ENCODE peak calls at places on chromosomes 7 and 10, in seven cellular contexts. K is Karpas-422; G is BJ; C is adrenal gland; E is brain microvascular endothelial cell; P is CD4-positive, CD25-positive, alpha-beta regulatory T cell; J is gastrocnemius medialis. X is an unnamed sample. For H3K27me3, the result is how much of the 10 kb centered on the place peaks cover.

GRCh38 chr10:23871211-23871610 is 337.7 kb upstream of the KIAA1217 start:
- DNase-seq in K (no peak), G (no peak), C (no peak), E (no peak), P (no peak), J (no peak), X (no peak)

GRCh38 chr7:130667593-130668257 is 823 bp downstream of the COPG2 start:
- DNase-seq in K (no peak), G (no peak), C (no peak), E (no peak), P (no peak), J (no peak), X (no peak)

GRCh38 chr7:101942603-101943210 is 125.3 kb downstream of the CUX1 start:
- DNase-seq in K (no peak), G (no peak), C (no peak), E (no peak), P (no peak), J (no peak), X (no peak)

GRCh38 chr10:129694633-129695356 is 227.8 kb downstream of the MGMT start:
- DNase-seq in K (no peak), G (no peak), C (no peak), E (no peak), P (no peak), J (peak), X (no peak)

GRCh38 chr10:98463022-98463421 is 16.3 kb upstream of the HPS1 start:
- DNase-seq in K (no peak), G (no peak), C (no peak), E (no peak), P (no peak), J (no peak), X (no peak)

GRCh38 chr7:81618400-81619014 is 151.3 kb downstream of the HGF start:
- DNase-seq in K (no peak), G (peak), C (no peak), E (peak), P (no peak), J (no peak), X (no peak)

GRCh38 chr10:102796407-102797176 is 40.6 kb downstream of the CYP17A1 start:
- DNase-seq in K (no peak), G (no peak), C (peak), E (peak), P (no peak), J (peak), X (peak)

GRCh38 chr10:95730233-95730632 is 25.7 kb upstream of the ENTPD1 start:
- DNase-seq in K (no peak), G (no peak), C (no peak), E (no peak), P (no peak), J (no peak), X (no peak)

GRCh38 chr10:13787015-13787421 is 200.3 kb downstream of the PRPF18 start:
- DNase-seq in K (no peak), G (no peak), C (no peak), E (peak), P (peak), J (no peak), X (no peak)

GRCh38 chr10:46028584-46029570 is 1.5 kb downstream of the NCOA4 start:
- DNase-seq in K (peak), G (no peak), C (peak), E (peak), P (no peak), J (no peak), X (no peak)

GRCh38 chr7:74324499-74325229 is 35.5 kb downstream of the CLIP2 start:
- DNase-seq in K (no peak), G (no peak), C (no peak), E (no peak), P (no peak), J (no peak), X (no peak)

GRCh38 chr7:106176414-106177294 is 64.5 kb upstream of the SYPL1 start:
- DNase-seq in K (peak), G (no peak), C (peak), E (peak), P (peak), J (peak), X (peak)

GRCh38 chr7:13518738-13519137 is 470.7 kb downstream of the ETV1 start:
- DNase-seq in K (no peak), G (no peak), C (no peak), E (no peak), P (no peak), J (no peak), X (no peak)

GRCh38 chr10:29858352-29859267 is 200.8 kb downstream of the JCAD start:
- DNase-seq in K (no peak), G (peak), C (peak), E (peak), P (no peak), J (peak), X (peak)

GRCh38 chr10:116689744-116690143 is 52.6 kb downstream of the HSPA12A start:
- DNase-seq in K (no peak), G (no peak), C (no peak), E (no peak), P (no peak), J (no peak), X (no peak)

GRCh38 chr10:68315582-68315981 is 16.3 kb upstream of the HNRNPH3 start:
- DNase-seq in K (peak), G (no peak), C (no peak), E (no peak), P (no peak), J (no peak), X (no peak)

GRCh38 chr7:651032-651728 is 75.3 kb upstream of the DNAAF5 start:
- DNase-seq in K (no peak), G (no peak), C (no peak), E (no peak), P (no peak), J (no peak), X (no peak)

GRCh38 chr10:14617125-14617524 is 157.6 kb downstream of the FAM107B start:
- DNase-seq in K (no peak), G (no peak), C (no peak), E (no peak), P (no peak), J (no peak), X (no peak)

GRCh38 chr10:49571419-49571818 is 32.5 kb upstream of the ERCC6 start:
- DNase-seq in K (no peak), G (no peak), C (no peak), E (no peak), P (no peak), J (no peak), X (no peak)

GRCh38 chr10:119206603-119207366 is 586 bp upstream of the GRK5 start:
- DNase-seq in K (peak), G (no peak), C (peak), E (no peak), P (peak), J (peak), X (peak)

GRCh38 chr7:450741-451140 is 68.9 kb downstream of the PDGFA start:
- DNase-seq in K (no peak), G (no peak), C (no peak), E (no peak), P (no peak), J (no peak), X (no peak)

GRCh38 chr10:23512355-23513058 is 73.6 kb downstream of the OTUD1 start:
- DNase-seq in K (no peak), G (no peak), C (no peak), E (peak), P (no peak), J (no peak), X (no peak)

GRCh38 chr10:32738958-32739357 is 219.1 kb downstream of the ITGB1 start:
- DNase-seq in K (no peak), G (no peak), C (no peak), E (no peak), P (no peak), J (no peak), X (no peak)

GRCh38 chr10:12742776-12743175 is 258.7 kb downstream of the CCDC3 start:
- DNase-seq in K (no peak), G (no peak), C (no peak), E (no peak), P (no peak), J (no peak), X (no peak)

GRCh38 chr7:45123913-45124312 is 12.4 kb upstream of the TBRG4 start:
- DNase-seq in K (no peak), G (no peak), C (no peak), E (no peak), P (no peak), J (no peak), X (no peak)

GRCh38 chr7:95549818-95550529 is 46.3 kb downstream of the PDK4 start:
- DNase-seq in K (no peak), G (peak), C (peak), E (peak), P (no peak), J (peak), X (peak)

GRCh38 chr7:70752794-70753241 is 379.1 kb upstream of the GALNT17 start:
- DNase-seq in K (no peak), G (no peak), C (no peak), E (peak), P (no peak), J (no peak), X (no peak)

GRCh38 chr7:128106840-128107239 is 75.6 kb upstream of the LRRC4 start:
- DNase-seq in K (peak), G (no peak), C (no peak), E (no peak), P (no peak), J (no peak), X (no peak)
- H3K27me3 ChIP-seq in K (under half), G (under half), C (under half), E (under half), P (under half), J (under half), X (under half)

GRCh38 chr7:157077986-157078644 is 60.6 kb upstream of the UBE3C start:
- DNase-seq in K (peak), G (no peak), C (no peak), E (peak), P (no peak), J (no peak), X (no peak)

GRCh38 chr7:157080111-157080730 is 58.5 kb upstream of the UBE3C start:
- DNase-seq in K (no peak), G (no peak), C (no peak), E (no peak), P (no peak), J (no peak), X (no peak)

GRCh38 chr7:157077021-157077420 is 61.7 kb upstream of the UBE3C start:
- DNase-seq in K (peak), G (no peak), C (no peak), E (no peak), P (no peak), J (no peak), X (no peak)

GRCh38 chr7:157076466-157076865 is 62.3 kb upstream of the UBE3C start:
- DNase-seq in K (no peak), G (no peak), C (no peak), E (no peak), P (no peak), J (no peak), X (no peak)

GRCh38 chr7:157079116-157079515 is 59.6 kb upstream of the UBE3C start:
- DNase-seq in K (no peak), G (no peak), C (no peak), E (no peak), P (no peak), J (no peak), X (no peak)
- H3K27me3 ChIP-seq in K (under half), G (under half), C (under half), E (under half), P (under half), J (under half), X (under half)

DNA sequence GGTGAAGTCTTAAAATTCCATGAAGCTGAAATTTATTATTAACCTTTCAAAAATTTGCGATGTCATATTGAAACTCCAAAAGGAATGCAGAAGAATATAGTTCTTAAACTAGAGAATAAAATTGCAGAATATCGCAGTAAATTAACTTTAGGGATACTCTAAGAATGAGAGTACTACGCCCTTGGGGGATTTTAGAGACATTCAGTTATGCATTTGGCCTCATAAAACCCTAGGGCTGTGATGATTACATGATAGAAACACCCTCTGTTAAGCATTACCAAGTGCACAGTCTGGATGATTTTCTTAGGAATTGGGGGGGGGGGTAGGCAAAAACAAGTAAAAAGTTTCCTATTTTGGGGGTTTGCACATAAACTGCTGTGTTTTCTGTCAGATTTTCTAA is 3.6 kb downstream of the WNT2 start:
- DNase-seq in K (no peak), G (peak), C (no peak), E (no peak), P (no peak), J (no peak), X (no peak)
- H3K27me3 ChIP-seq in K (under half), G (under half), C (under half), E (under half), P (under half), J (under half), X (under half)

GRCh38 chr10:22344781-22345300 is 455 bp upstream of the SPAG6 start:
- DNase-seq in K (no peak), G (no peak), C (no peak), E (no peak), P (no peak), J (no peak), X (no peak)
- H3K27me3 ChIP-seq in K (under half), G (under half), C (half or more), E (half or more), P (half or more), J (half or more), X (under half)

DNA sequence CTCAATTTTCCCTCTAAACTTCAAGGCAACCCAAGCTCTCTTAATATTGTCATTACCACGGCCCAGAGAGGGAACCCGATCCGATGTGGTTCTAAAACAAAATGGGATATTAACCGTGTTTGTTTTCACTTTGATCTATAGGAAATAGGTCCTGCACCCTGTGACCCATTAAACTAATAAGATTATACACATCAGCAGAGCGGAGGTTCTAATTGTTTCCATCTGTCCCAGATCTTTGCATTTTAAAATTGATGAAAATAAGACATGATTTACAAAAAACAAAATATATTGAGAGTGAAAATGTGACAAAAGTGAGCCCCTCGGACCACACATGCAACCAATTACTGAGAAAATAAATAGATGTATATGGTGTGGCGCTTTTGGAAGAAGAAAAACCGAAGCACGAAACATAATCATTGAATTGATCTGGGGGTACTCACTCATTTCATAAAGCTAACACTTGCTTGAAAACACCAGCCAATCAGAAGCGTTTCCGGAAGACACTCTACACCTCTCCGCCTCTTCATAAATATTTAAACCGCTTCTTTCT is 290.2 kb upstream of the NFE2L3 start:
- DNase-seq in K (peak), G (no peak), C (no peak), E (no peak), P (no peak), J (no peak), X (no peak)
- H3K27me3 ChIP-seq in K (under half), G (under half), C (half or more), E (under half), P (half or more), J (under half), X (under half)

GRCh38 chr7:3260425-3260762 is 40.7 kb upstream of the SDK1 start:
- DNase-seq in K (no peak), G (no peak), C (no peak), E (no peak), P (no peak), J (no peak), X (no peak)

GRCh38 chr7:3264693-3265339 is 36.2 kb upstream of the SDK1 start:
- DNase-seq in K (no peak), G (no peak), C (no peak), E (no peak), P (no peak), J (no peak), X (no peak)

GRCh38 chr7:3265388-3265787 is 35.7 kb upstream of the SDK1 start:
- DNase-seq in K (no peak), G (no peak), C (no peak), E (no peak), P (no peak), J (no peak), X (no peak)

GRCh38 chr7:3254718-3255117 is 46.3 kb upstream of the SDK1 start:
- DNase-seq in K (no peak), G (no peak), C (no peak), E (no peak), P (no peak), J (no peak), X (no peak)

DNA sequence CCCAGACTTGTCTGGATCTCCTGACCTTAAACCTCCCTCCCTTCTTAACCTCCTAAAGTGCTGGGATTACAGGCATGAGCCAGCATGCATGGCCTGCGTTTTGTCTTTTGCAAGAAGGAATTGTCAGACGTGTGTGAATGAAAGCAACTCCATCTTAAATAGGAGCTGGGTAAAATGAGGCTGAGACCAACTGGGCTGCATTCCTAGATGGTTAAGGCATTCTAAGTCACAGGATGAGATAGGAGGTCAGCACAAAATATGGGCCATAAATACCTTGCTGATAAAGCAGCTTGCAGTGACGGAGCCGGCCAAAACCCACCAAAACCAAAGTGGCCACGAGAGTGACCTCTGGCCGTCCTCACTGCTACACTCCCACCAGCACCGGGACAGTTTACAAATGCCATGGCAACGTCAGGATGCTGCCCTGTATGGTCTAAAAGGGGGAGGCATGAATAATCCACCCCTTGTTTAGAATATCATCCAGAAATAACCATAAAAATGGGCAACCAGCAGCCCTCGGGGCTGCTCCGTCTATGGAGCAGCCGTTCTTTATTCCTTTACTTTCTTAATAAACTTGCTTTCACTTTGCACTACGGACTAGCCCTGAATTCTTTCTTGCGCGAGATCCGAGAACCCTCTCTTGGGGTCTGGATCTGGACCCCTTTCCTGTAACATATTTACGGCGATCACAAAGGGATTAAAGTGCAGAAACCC is 41.2 kb upstream of the SDK1 start:
- DNase-seq in K (no peak), G (no peak), C (no peak), E (peak), P (no peak), J (no peak), X (no peak)
- H3K27me3 ChIP-seq in K (under half), G (under half), C (under half), E (under half), P (under half), J (under half), X (under half)

DNA sequence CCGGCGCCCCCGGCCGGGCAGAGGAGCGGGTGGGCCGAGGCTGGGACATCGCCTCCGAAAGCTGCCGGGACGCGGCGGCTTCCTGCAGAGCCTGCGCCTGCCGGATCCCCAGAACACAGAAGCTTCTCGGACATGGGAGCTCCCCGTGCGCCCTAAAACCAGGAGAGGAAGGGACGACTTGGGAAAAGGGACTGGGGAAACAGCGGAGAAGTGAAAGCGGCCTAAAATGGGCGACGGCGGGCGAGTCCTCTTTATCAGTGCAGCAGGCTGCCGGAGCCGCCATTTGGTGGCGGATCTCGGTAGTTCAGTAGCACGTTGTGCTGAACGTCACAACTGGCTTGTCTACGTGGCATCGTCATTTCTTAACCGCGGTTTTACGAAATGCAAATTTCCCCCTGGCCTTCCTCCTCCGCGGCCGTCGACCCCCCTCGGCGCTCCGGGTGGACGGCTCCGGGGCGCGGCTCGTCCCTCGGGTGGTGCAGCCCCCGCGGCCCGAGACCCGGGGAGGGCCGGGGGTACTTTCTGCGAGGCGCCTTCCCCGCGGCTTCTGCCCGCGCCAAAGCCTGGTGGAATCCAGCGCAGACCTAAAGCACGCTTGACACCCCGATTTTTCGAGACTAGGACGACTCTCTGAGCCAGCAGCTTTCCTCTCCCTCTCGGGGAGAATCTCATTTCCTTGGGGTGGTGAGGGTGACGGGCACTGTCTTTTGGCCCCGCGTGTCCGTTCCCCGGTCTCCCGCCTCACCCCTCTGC is 9.9 kb upstream of the SPAG6 start:
- DNase-seq in K (no peak), G (no peak), C (peak), E (no peak), P (peak), J (no peak), X (peak)
- H3K27me3 ChIP-seq in K (under half), G (under half), C (under half), E (under half), P (under half), J (half or more), X (under half)

GRCh38 chr7:128349121-128349825 is 5.6 kb upstream of the RBM28 start:
- DNase-seq in K (no peak), G (no peak), C (no peak), E (no peak), P (no peak), J (no peak), X (no peak)
- H3K27me3 ChIP-seq in K (under half), G (under half), C (under half), E (half or more), P (under half), J (under half), X (under half)

X was measured in lung.